ENCODE peak calls at places on chromosomes 12 and 14, in six cellular contexts. X, V, D, A, G and U are unnamed samples.

GRCh38 chr12:129605666-129606065 is 298.2 kb downstream of the TMEM132D start:
- DNase-seq in X (no peak), V (no peak), D (no peak), A (no peak), G (no peak), U (no peak)

GRCh38 chr12:21559855-21560569 is 33.9 kb downstream of the SPX start:
- DNase-seq in X (peak), V (no peak), D (no peak), A (no peak), G (no peak), U (no peak)

GRCh38 chr14:59664741-59665140 is 88.1 kb upstream of the CCDC175 start:
- DNase-seq in X (no peak), V (no peak), D (no peak), A (no peak), G (no peak), U (no peak)

GRCh38 chr14:89283327-89284060 is 133.5 kb downstream of the FOXN3 start:
- DNase-seq in X (no peak), V (no peak), D (no peak), A (no peak), G (no peak), U (no peak)

GRCh38 chr12:92810370-92810769 is 107.6 kb downstream of the PLEKHG7 start:
- DNase-seq in X (no peak), V (no peak), D (no peak), A (no peak), G (no peak), U (no peak)

GRCh38 chr12:2973566-2973965 is 14.4 kb downstream of the TEAD4 start:
- DNase-seq in X (no peak), V (no peak), D (no peak), A (no peak), G (no peak), U (no peak)

GRCh38 chr14:49634547-49635334 is at the start of gene DNAAF2:
- DNase-seq in X (no peak), V (peak), D (peak), A (peak), G (peak), U (peak)

GRCh38 chr12:89470741-89471504 is 53.7 kb downstream of the GALNT4 start:
- DNase-seq in X (no peak), V (no peak), D (peak), A (no peak), G (no peak), U (no peak)

GRCh38 chr14:37122288-37122687 is 50.1 kb downstream of the SLC25A21 start:
- DNase-seq in X (peak), V (no peak), D (no peak), A (no peak), G (no peak), U (no peak)

GRCh38 chr12:121392325-121392716 is 7.6 kb upstream of the RNF34 start:
- DNase-seq in X (no peak), V (no peak), D (no peak), A (no peak), G (no peak), U (no peak)

GRCh38 chr14:24880689-24881088 is 169.3 kb downstream of the STXBP6 start:
- DNase-seq in X (no peak), V (no peak), D (no peak), A (no peak), G (no peak), U (no peak)

GRCh38 chr14:93520053-93520607 is 89.4 kb downstream of the UNC79 start:
- DNase-seq in X (no peak), V (no peak), D (no peak), A (no peak), G (no peak), U (no peak)

GRCh38 chr12:111451649-111452129 is 46.0 kb downstream of the SH2B3 start:
- DNase-seq in X (no peak), V (no peak), D (peak), A (no peak), G (peak), U (no peak)

GRCh38 chr14:73472182-73473114 is 14.1 kb upstream of the NUMB start:
- DNase-seq in X (no peak), V (no peak), D (peak), A (no peak), G (peak), U (no peak)

GRCh38 chr12:13347241-13348043 is 150.9 kb downstream of the EMP1 start:
- DNase-seq in X (peak), V (no peak), D (no peak), A (no peak), G (no peak), U (no peak)

GRCh38 chr12:108907861-108908302 is 28.0 kb downstream of the DAO start:
- DNase-seq in X (no peak), V (no peak), D (peak), A (no peak), G (no peak), U (no peak)

GRCh38 chr12:46990211-46990610 is 89.2 kb upstream of the PCED1B start:
- DNase-seq in X (no peak), V (no peak), D (no peak), A (no peak), G (no peak), U (no peak)

GRCh38 chr14:88835661-88836060 is 11.2 kb downstream of the TTC8 start:
- DNase-seq in X (no peak), V (no peak), D (no peak), A (no peak), G (no peak), U (no peak)

GRCh38 chr14:39773387-39773786 is 341.2 kb upstream of the FBXO33 start:
- DNase-seq in X (no peak), V (no peak), D (no peak), A (no peak), G (no peak), U (no peak)

GRCh38 chr12:85138833-85139232 is 102.7 kb downstream of the LRRIQ1 start:
- DNase-seq in X (no peak), V (no peak), D (peak), A (no peak), G (no peak), U (no peak)

GRCh38 chr12:80979821-80980220 is 42.1 kb upstream of the LIN7A start:
- DNase-seq in X (no peak), V (no peak), D (peak), A (no peak), G (no peak), U (no peak)

GRCh38 chr12:69985656-69986055 is 160.6 kb downstream of the MYRFL start:
- DNase-seq in X (no peak), V (no peak), D (peak), A (no peak), G (no peak), U (peak)

GRCh38 chr14:102574840-102575478 is 17.5 kb upstream of the RCOR1 start:
- DNase-seq in X (no peak), V (no peak), D (no peak), A (no peak), G (no peak), U (no peak)

GRCh38 chr14:91774138-91775096 is 42.5 kb upstream of the CATSPERB start:
- DNase-seq in X (no peak), V (no peak), D (no peak), A (no peak), G (no peak), U (no peak)

GRCh38 chr12:33205986-33206385 is 233.6 kb downstream of the SYT10 start:
- DNase-seq in X (no peak), V (no peak), D (no peak), A (no peak), G (no peak), U (no peak)

GRCh38 chr14:103279129-103280025 is 54.7 kb upstream of the EIF5 start:
- DNase-seq in X (no peak), V (no peak), D (no peak), A (no peak), G (no peak), U (no peak)

GRCh38 chr12:122849352-122850047 is 14.2 kb downstream of the HIP1R start:
- DNase-seq in X (no peak), V (no peak), D (no peak), A (peak), G (no peak), U (no peak)

GRCh38 chr12:127785535-127785934 is 481.4 kb upstream of the TMEM132C start:
- DNase-seq in X (peak), V (no peak), D (peak), A (no peak), G (no peak), U (no peak)

GRCh38 chr14:21940887-21941855 is 267.6 kb upstream of the OR4E1 start:
- DNase-seq in X (no peak), V (peak), D (peak), A (no peak), G (peak), U (no peak)

GRCh38 chr12:38507839-38508238 is 191.3 kb downstream of the ALG10B start:
- DNase-seq in X (no peak), V (no peak), D (no peak), A (no peak), G (no peak), U (no peak)

GRCh38 chr12:14238224-14238792 is 127.2 kb upstream of the ATF7IP start:
- DNase-seq in X (no peak), V (no peak), D (peak), A (no peak), G (no peak), U (no peak)

GRCh38 chr14:22850944-22851790 is 14.8 kb downstream of the MMP14 start:
- DNase-seq in X (peak), V (no peak), D (no peak), A (peak), G (no peak), U (no peak)

GRCh38 chr14:80606347-80606772 is 335.2 kb downstream of the CEP128 start:
- DNase-seq in X (no peak), V (no peak), D (no peak), A (no peak), G (no peak), U (no peak)

GRCh38 chr12:65834146-65834935 is 10.1 kb downstream of the HMGA2 start:
- DNase-seq in X (no peak), V (no peak), D (no peak), A (no peak), G (no peak), U (no peak)

GRCh38 chr12:79344855-79345840 is 345.6 kb downstream of the PAWR start:
- DNase-seq in X (no peak), V (no peak), D (peak), A (no peak), G (peak), U (no peak)

GRCh38 chr14:104080557-104081492 is 4.7 kb upstream of the ASPG start:
- DNase-seq in X (no peak), V (no peak), D (no peak), A (no peak), G (no peak), U (no peak)

GRCh38 chr14:104844306-104845032 is 20.6 kb upstream of the CEP170B start:
- DNase-seq in X (no peak), V (no peak), D (no peak), A (no peak), G (no peak), U (no peak)

GRCh38 chr14:73467800-73468199 is 9.5 kb upstream of the NUMB start:
- DNase-seq in X (no peak), V (no peak), D (no peak), A (no peak), G (no peak), U (no peak)